ENCODE peak calls at places on chromosomes 4 and X, in ten cellular contexts. J, X, C, B, Y, R, I, F, L and N are unnamed samples.

GRCh38 chrX:136779346-136779781 is 1.4 kb downstream of the ARHGEF6 start:
- DNase-seq in J (no peak), X (no peak), C (no peak), B (no peak), Y (no peak), R (no peak), I (no peak), F (no peak), L (no peak), N (no peak)

GRCh38 chr4:155433636-155434360 is 57.0 kb upstream of the MAP9 start:
- DNase-seq in J (no peak), X (no peak), C (no peak), B (no peak), Y (peak), R (no peak), I (no peak), F (no peak), L (no peak), N (no peak)

GRCh38 chrX:1493317-1493856 is 40.7 kb upstream of the ASMTL start:
- DNase-seq in J (no peak), X (no peak), C (no peak), B (no peak), Y (no peak), R (no peak), I (no peak), F (no peak), L (no peak), N (no peak)

GRCh38 chrX:55167124-55167523 is 53.0 kb upstream of the PAGE5 start:
- DNase-seq in J (no peak), X (no peak), C (no peak), B (no peak), Y (no peak), R (no peak), I (no peak), F (no peak), L (no peak), N (no peak)

GRCh38 chrX:123869488-123869887 is 9.6 kb downstream of the XIAP start:
- DNase-seq in J (no peak), X (no peak), C (no peak), B (no peak), Y (peak), R (no peak), I (no peak), F (no peak), L (no peak), N (no peak)

GRCh38 chr4:11428161-11428700 is 463 bp downstream of the HS3ST1 start:
- DNase-seq in J (no peak), X (no peak), C (peak), B (no peak), Y (no peak), R (no peak), I (no peak), F (no peak), L (no peak), N (peak)

GRCh38 chr4:31370866-31371465 is 650.8 kb downstream of the PCDH7 start:
- DNase-seq in J (no peak), X (no peak), C (peak), B (no peak), Y (peak), R (no peak), I (no peak), F (no peak), L (no peak), N (no peak)

GRCh38 chrX:11446331-11446730 is 153.1 kb downstream of the AMELX start:
- DNase-seq in J (no peak), X (no peak), C (no peak), B (no peak), Y (no peak), R (no peak), I (no peak), F (no peak), L (no peak), N (no peak)

GRCh38 chr4:30720656-30721352 is 635 bp downstream of the PCDH7 start:
- DNase-seq in J (peak), X (no peak), C (peak), B (peak), Y (peak), R (no peak), I (peak), F (no peak), L (peak), N (peak)

GRCh38 chr4:422587-422986 is 76.4 kb downstream of the ZNF721 start:
- DNase-seq in J (no peak), X (no peak), C (no peak), B (no peak), Y (no peak), R (no peak), I (no peak), F (no peak), L (no peak), N (no peak)

GRCh38 chr4:73998040-73999011 is at the start of gene CXCL5:
- DNase-seq in J (no peak), X (peak), C (peak), B (peak), Y (peak), R (no peak), I (peak), F (no peak), L (peak), N (peak)
- H3K4me3 ChIP-seq in J (no peak), X (peak), C (peak), B (no peak), Y (peak), R (no peak), I (peak), F (no peak), L (no peak), N (peak)

DNA sequence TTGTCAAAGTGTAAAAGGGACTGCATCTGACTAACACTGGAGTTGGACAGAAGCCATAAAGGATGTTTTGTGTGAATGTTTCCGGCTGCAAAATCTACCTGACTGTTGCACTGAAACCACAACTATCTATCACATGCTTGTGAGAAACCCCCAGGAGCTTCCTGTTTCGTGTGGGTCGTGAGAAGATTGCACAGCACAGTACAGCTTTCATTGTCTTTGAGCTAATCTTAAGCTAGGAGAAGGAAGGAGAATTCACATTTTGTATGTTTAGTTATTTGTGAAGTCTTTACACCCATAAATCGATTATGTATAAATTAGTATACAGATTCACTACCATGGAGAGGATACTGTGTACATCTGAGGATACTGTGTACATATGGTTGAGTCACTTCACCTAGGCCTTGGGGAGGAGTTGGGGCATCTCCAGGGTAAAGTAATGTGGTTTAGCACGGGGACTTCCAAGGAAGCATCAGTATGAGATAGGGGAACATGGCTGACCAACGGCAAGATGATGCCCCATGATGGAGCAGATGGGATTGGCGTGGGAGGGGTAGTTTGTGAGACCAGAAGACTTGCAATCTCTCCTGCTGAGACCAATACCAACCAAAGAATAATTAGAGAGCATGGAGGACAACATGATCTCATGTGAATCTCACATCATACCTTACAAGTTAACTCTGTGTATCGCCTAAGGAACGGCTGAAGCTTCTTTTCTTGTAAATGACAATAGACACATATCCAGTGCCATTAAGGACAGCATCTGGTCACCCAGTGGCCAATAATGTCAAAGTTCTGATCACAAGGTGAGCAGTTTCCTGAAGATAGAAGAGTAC is 43.1 kb upstream of the FAM9C start:
- DNase-seq in J (no peak), X (no peak), C (no peak), B (no peak), Y (peak), R (no peak), I (no peak), F (no peak), L (peak), N (no peak)
- TF ChIP-seq POLR2A in J (no peak), X (no peak), C (no peak), B (no peak), Y (no peak), R (no peak), I (no peak), F (no peak), L (no peak), N (no peak)

DNA sequence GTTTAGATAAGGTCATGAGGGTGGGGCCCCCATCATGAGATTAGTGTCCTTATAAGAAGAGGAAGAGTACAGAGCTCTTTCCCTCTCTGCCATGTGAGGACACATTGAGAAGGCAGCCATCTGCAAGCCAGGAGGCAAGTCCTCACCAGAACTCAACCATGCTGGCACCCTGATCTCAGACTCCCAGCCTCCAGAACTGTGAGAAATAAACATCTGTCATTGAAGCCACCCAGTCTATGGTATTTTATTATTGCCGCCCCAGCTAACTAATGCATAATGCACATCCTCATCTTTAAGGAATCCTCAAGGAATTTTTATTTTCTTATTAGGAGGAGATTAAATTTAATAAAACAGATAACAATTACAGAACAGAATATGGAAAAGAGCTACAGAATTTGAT is 16.7 kb upstream of the EXOSC9 start:
- DNase-seq in J (no peak), X (no peak), C (no peak), B (no peak), Y (no peak), R (no peak), I (no peak), F (no peak), L (no peak), N (no peak)
- H3K4me3 ChIP-seq in J (no peak), X (no peak), C (no peak), B (no peak), Y (no peak), R (no peak), I (no peak), F (no peak), L (no peak), N (no peak)

GRCh38 chr4:153619811-153620210 is 64.3 kb upstream of the TLR2 start:
- DNase-seq in J (no peak), X (no peak), C (no peak), B (no peak), Y (no peak), R (no peak), I (no peak), F (no peak), L (no peak), N (no peak)
- TF ChIP-seq POLR2A in J (no peak), X (no peak), C (no peak), B (no peak), Y (no peak), R (no peak), I (no peak), F (no peak), L (no peak), N (no peak)

GRCh38 chr4:83281326-83281725 is 3.3 kb downstream of the COQ2 start:
- DNase-seq in J (no peak), X (no peak), C (no peak), B (no peak), Y (no peak), R (no peak), I (no peak), F (no peak), L (no peak), N (no peak)
- H3K4me3 ChIP-seq in J (no peak), X (no peak), C (no peak), B (no peak), Y (no peak), R (no peak), I (no peak), F (no peak), L (no peak), N (no peak)

GRCh38 chr4:10085828-10086505 is 30.6 kb downstream of the WDR1 start:
- DNase-seq in J (peak), X (no peak), C (no peak), B (peak), Y (no peak), R (no peak), I (peak), F (no peak), L (peak), N (no peak)
- TF ChIP-seq POLR2A in J (no peak), X (no peak), C (no peak), B (no peak), Y (no peak), R (no peak), I (no peak), F (no peak), L (no peak), N (no peak)

DNA sequence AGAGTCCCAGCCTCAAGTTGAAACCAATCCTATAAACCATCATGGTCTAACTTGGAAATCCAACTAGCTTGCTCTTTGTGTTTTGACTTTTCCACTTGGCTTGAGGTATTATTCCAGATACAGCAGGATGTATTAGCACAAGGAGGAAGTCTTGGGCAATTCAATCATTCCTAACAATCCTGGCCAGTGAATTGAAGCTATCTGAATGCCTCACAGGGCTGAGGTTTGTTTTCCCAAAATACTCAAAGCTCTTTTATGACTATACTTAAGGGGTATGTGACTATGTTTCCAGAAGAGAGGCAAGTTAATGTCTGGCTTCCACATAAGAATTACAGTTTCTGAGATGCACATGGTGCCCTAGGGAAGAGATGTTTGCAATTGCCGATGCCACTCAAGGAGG is 66.8 kb upstream of the SH3RF1 start:
- DNase-seq in J (no peak), X (no peak), C (no peak), B (no peak), Y (no peak), R (no peak), I (no peak), F (no peak), L (no peak), N (no peak)
- H3K4me3 ChIP-seq in J (no peak), X (no peak), C (no peak), B (no peak), Y (no peak), R (no peak), I (no peak), F (no peak), L (no peak), N (no peak)

GRCh38 chrX:47129879-47130358 is 14.6 kb downstream of the NDUFB11 start:
- DNase-seq in J (no peak), X (no peak), C (no peak), B (no peak), Y (peak), R (no peak), I (no peak), F (no peak), L (no peak), N (no peak)

GRCh38 chrX:47133493-47133892 is 11.0 kb downstream of the NDUFB11 start:
- DNase-seq in J (no peak), X (no peak), C (no peak), B (no peak), Y (no peak), R (no peak), I (no peak), F (no peak), L (no peak), N (no peak)

GRCh38 chrX:47129157-47129878 is 15.2 kb downstream of the NDUFB11 start:
- DNase-seq in J (peak), X (peak), C (peak), B (peak), Y (peak), R (peak), I (peak), F (peak), L (peak), N (peak)
- TF ChIP-seq POLR2A in J (peak), X (no peak), C (peak), B (no peak), Y (peak), R (no peak), I (no peak), F (peak), L (peak), N (no peak)

DNA sequence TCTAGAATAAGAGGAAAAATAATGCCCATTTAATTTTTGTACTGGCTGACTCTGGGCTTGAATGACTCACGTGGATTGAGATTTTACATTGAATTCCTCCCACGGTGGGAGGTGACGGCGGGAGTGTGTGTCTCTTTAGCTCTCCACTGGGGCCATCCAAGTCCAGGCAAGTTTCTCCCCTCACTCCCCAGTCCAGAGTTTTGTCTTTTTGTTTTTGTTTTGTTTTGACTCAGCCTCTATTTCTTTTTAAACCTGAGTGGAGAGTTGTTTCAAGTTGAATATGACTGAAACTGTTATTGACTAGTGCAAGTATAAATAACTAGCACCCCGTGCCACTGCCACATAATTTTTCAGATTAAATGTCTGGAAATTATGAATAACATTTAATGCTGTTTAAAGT is 13.6 kb downstream of the CHST7 start:
- DNase-seq in J (no peak), X (no peak), C (no peak), B (no peak), Y (peak), R (no peak), I (no peak), F (no peak), L (no peak), N (no peak)
- H3K4me3 ChIP-seq in J (no peak), X (no peak), C (peak), B (no peak), Y (no peak), R (no peak), I (no peak), F (no peak), L (no peak), N (no peak)